ENCODE peak calls at places on chromosomes 2 and 18, in four cellular contexts. F is hepatocyte, G is left lung, Z is tibial nerve. P is an unnamed sample.

GRCh38 chr2:12980817-12981216 is 264.1 kb downstream of the TRIB2 start:
- DNase-seq in F (no peak), G (no peak), Z (no peak), P (no peak)

GRCh38 chr2:239605976-239606375 is 205.2 kb upstream of the HDAC4 start:
- DNase-seq in G (no peak), Z (no peak), F (no peak), P (no peak)

GRCh38 chr2:129929321-129930290 is 49.9 kb upstream of the RAB6C start:
- DNase-seq in G (no peak), F (peak), Z (peak), P (no peak)

GRCh38 chr18:23551978-23552377 is 34.3 kb downstream of the NPC1 start:
- DNase-seq in F (no peak), Z (no peak), G (no peak), P (no peak)

GRCh38 chr18:48004577-48004976 is 74.1 kb upstream of the SMAD2 start:
- DNase-seq in G (no peak), F (no peak), Z (no peak), P (no peak)

GRCh38 chr2:199470672-199471442 is 13.1 kb upstream of the SATB2 start:
- DNase-seq in Z (no peak), G (no peak), F (no peak), P (no peak)

GRCh38 chr2:27370026-27370815 is at the start of the genes EIF2B4 and SNX17:
- DNase-seq in G (peak), Z (peak), F (peak), P (peak)

GRCh38 chr18:32110005-32110404 is 18.3 kb downstream of the RNF138 start:
- DNase-seq in G (no peak), F (no peak), Z (no peak), P (no peak)

GRCh38 chr2:166786707-166787106 is 101.6 kb upstream of the XIRP2 start:
- DNase-seq in Z (no peak), F (no peak), G (no peak), P (no peak)

DNA sequence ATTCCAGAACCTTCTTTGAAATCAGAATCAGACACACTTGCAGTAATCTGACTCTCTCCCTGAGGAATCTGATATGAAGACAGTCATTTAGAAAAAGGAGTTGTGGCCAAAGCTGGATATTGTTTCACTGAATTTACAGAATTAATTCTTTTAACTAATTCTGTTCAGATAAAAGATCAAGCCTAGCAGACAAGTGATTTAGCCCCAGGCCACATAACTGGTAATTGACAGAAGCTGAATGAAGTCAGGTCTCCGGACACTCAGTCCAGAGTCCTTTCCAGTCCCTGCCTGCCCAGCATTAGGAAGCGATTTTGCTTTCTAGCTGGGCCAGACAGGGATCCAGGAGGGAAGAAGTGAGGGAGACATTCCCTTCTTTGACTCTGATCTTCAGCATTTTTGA is 110.7 kb upstream of the AQP4 start:
- DNase-seq in F (no peak), Z (no peak), G (no peak), P (no peak)
- H3K4me3 ChIP-seq in F (no peak), Z (no peak), G (no peak), P (no peak)

GRCh38 chr2:233042549-233042948 is 10.1 kb downstream of the NEU2 start:
- DNase-seq in Z (no peak), F (no peak), G (no peak), P (no peak)

GRCh38 chr2:233041722-233042323 is 9.4 kb downstream of the NEU2 start:
- DNase-seq in G (no peak), F (no peak), Z (no peak), P (no peak)

GRCh38 chr2:233040571-233040970 is 8.1 kb downstream of the NEU2 start:
- DNase-seq in Z (no peak), F (no peak), G (no peak), P (no peak)

GRCh38 chr2:233039217-233040173 is 7.0 kb downstream of the NEU2 start:
- DNase-seq in Z (no peak), F (no peak), G (no peak), P (no peak)

GRCh38 chr2:233040174-233040530 is 7.7 kb downstream of the NEU2 start:
- DNase-seq in F (no peak), Z (no peak), G (no peak), P (no peak)
- H3K4me3 ChIP-seq in F (no peak), Z (no peak), G (no peak), P (no peak)

GRCh38 chr2:44010266-44010665 is 14.5 kb upstream of the LRPPRC start:
- DNase-seq in F (no peak), Z (no peak), G (no peak), P (no peak)

GRCh38 chr2:44009136-44009744 is 13.5 kb upstream of the LRPPRC start:
- DNase-seq in Z (no peak), F (no peak), G (no peak), P (no peak)

GRCh38 chr2:44016282-44016681 is 20.5 kb upstream of the LRPPRC start:
- DNase-seq in G (peak), F (peak), Z (no peak), P (peak)

GRCh38 chr2:44015239-44015638 is 19.4 kb upstream of the LRPPRC start:
- DNase-seq in F (no peak), Z (no peak), G (no peak), P (no peak)
- H3K4me3 ChIP-seq in F (no peak), Z (no peak), G (no peak), P (no peak)

GRCh38 chr2:235520787-235521186 is 26.9 kb downstream of the AGAP1 start:
- DNase-seq in G (peak), F (no peak), Z (no peak), P (no peak)
- H3K4me3 ChIP-seq in G (no peak), F (no peak), Z (no peak), P (no peak)

GRCh38 chr2:207042155-207042554 is 102.8 kb downstream of the CPO start:
- DNase-seq in G (no peak), Z (no peak), F (no peak), P (no peak)
- H3K4me3 ChIP-seq in G (no peak), Z (no peak), F (no peak), P (no peak)